ENCODE peak calls at places on chromosome 16, in seven cellular contexts. P, L, U, B, R, T and G are unnamed samples.

GRCh38 chr16:51049276-51049675 is 101.8 kb downstream of the SALL1 start:
- DNase-seq in L (no peak), T (no peak), R (no peak), U (no peak), P (no peak), B (no peak), G (no peak)

GRCh38 chr16:381788-382717 is at the start of gene PGAP6:
- DNase-seq in T (peak), L (peak), U (peak), P (peak), B (peak), R (no peak), G (peak)

GRCh38 chr16:610513-611381 is 20.0 kb upstream of the WFIKKN1 start:
- DNase-seq in P (no peak), B (peak), U (no peak), L (peak), R (no peak), T (no peak), G (no peak)

GRCh38 chr16:74738134-74738541 is 36.5 kb downstream of the FA2H start:
- DNase-seq in B (no peak), R (peak), L (no peak), T (no peak), U (peak), P (no peak), G (no peak)

GRCh38 chr16:75086281-75086680 is 30.3 kb downstream of the LDHD start:
- DNase-seq in T (no peak), R (no peak), U (no peak), L (no peak), B (no peak), P (no peak), G (no peak)

GRCh38 chr16:70470927-70471341 is 16.5 kb downstream of the FCSK start:
- DNase-seq in R (peak), P (no peak), T (no peak), L (peak), U (peak), B (no peak), G (peak)

GRCh38 chr16:27806388-27806787 is 256.4 kb downstream of the KATNIP start:
- DNase-seq in B (no peak), T (no peak), L (no peak), U (no peak), R (no peak), P (no peak), G (no peak)

GRCh38 chr16:15880909-15881308 is 7.5 kb downstream of the CEP20 start:
- DNase-seq in U (no peak), P (no peak), T (no peak), R (no peak), L (no peak), B (no peak), G (no peak)

GRCh38 chr16:80623376-80623775 is 82.6 kb downstream of the DYNLRB2 start:
- DNase-seq in U (peak), B (no peak), P (no peak), T (no peak), L (no peak), R (no peak), G (no peak)

GRCh38 chr16:4385066-4385788 is 13.6 kb downstream of the VASN start:
- DNase-seq in P (no peak), B (no peak), U (no peak), L (no peak), R (no peak), T (no peak), G (no peak)
- TF ChIP-seq POLR2A in P (no peak), B (no peak), U (peak), L (no peak), R (no peak), T (no peak), G (no peak)

GRCh38 chr16:2046125-2046888 is 1.3 kb downstream of the NTHL1 start:
- DNase-seq in P (no peak), T (no peak), R (no peak), L (no peak), U (no peak), B (no peak), G (no peak)
- H3K4me3 ChIP-seq in P (no peak), T (peak), R (peak), L (no peak), U (no peak), B (peak), G (peak)

GRCh38 chr16:30966033-30966619 is 8.6 kb downstream of the SETD1A start:
- DNase-seq in P (no peak), T (no peak), B (no peak), U (no peak), L (no peak), R (no peak), G (no peak)
- TF ChIP-seq POLR2A in P (no peak), T (no peak), B (no peak), U (no peak), L (no peak), R (no peak), G (no peak)

GRCh38 chr16:85946680-85947510 is 47.9 kb downstream of the IRF8 start:
- DNase-seq in L (no peak), P (no peak), R (no peak), U (no peak), T (no peak), B (no peak), G (peak)
- H3K4me3 ChIP-seq in L (no peak), P (no peak), R (no peak), U (no peak), T (no peak), B (no peak), G (no peak)

DNA sequence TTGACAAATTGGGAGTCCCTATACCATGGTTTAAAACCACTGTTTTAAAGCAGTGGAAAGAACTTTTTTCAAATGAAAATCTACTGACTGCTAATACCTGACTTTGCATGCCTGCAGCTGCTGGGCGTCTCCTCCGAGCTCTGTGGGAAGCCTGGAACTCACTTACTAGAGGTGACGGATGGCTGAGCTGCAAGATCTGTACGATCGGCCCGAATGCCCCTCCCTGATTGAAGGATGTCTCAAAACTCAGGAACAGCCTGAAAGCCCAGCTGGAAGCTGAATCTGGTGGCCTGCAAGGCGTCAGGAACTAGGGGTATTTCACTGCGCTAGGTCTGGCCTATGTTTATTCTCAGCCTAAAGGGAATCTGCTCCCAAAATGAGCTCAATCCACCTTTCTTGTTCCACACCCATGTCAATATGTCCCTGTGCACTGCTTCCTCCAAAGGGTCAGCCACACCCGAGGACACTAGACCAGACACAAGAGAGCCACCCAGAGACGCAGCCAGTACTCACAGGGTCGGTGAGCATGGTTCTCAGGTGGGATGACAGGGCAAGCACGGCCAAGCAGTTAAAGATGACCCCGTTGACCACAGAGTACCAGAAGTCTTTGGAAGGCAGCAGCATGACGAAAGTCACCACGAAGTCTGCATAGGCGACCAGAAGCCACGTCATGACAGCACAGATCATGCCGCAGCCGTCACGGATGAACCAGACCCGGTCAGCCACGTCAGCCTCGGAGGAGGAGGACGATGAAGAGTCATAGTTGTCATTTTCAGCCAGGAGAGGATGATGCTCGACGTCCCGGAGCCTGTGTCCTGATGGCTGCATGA is 21.3 kb downstream of the ZDHHC7 start:
- DNase-seq in P (no peak), T (no peak), R (no peak), L (no peak), U (no peak), B (no peak), G (peak)
- TF ChIP-seq POLR2A in P (no peak), T (no peak), R (no peak), L (no peak), U (no peak), B (no peak), G (no peak)